ENCODE peak calls at places on chromosomes 7 and 10, in four cellular contexts. C, S, H and O are unnamed samples. For H3K4me1, the result is how much of the 10 kb centered on the place peaks cover.

GRCh38 chr10:63542835-63543575 is 21.8 kb downstream of the REEP3 start:
- DNase-seq in S (peak), C (no peak), H (no peak), O (no peak)

GRCh38 chr7:101572156-101572555 is 56.9 kb downstream of the MYL10 start:
- DNase-seq in C (no peak), H (no peak), S (no peak), O (no peak)

GRCh38 chr7:23558303-23558702 is 26.5 kb upstream of the TRA2A start:
- DNase-seq in C (no peak), H (no peak), S (no peak), O (no peak)

GRCh38 chr7:121873795-121874194 is 834 bp downstream of the PTPRZ1 start:
- DNase-seq in C (no peak), S (no peak), H (no peak), O (peak)

GRCh38 chr7:22443370-22444180 is 56.4 kb downstream of the STEAP1B start:
- DNase-seq in C (peak), S (no peak), H (peak), O (peak)

GRCh38 chr10:132458595-132459251 is 61.7 kb downstream of the PWWP2B start:
- DNase-seq in H (peak), C (no peak), S (no peak), O (peak)

GRCh38 chr7:140983802-140984201 is 30.9 kb downstream of the MRPS33 start:
- DNase-seq in S (peak), C (no peak), H (peak), O (no peak)

GRCh38 chr7:92417913-92418312 is 29.4 kb upstream of the GATAD1 start:
- DNase-seq in S (no peak), H (peak), C (no peak), O (no peak)

GRCh38 chr10:90923111-90923731 is 2.3 kb upstream of the ANKRD1 start:
- DNase-seq in H (no peak), S (no peak), C (no peak), O (no peak)

GRCh38 chr10:11204355-11204879 is 186.7 kb downstream of the CELF2 start:
- DNase-seq in S (no peak), H (no peak), C (no peak), O (peak)

GRCh38 chr7:1160665-1161010 is 642 bp upstream of the ZFAND2A start:
- DNase-seq in H (peak), C (peak), S (peak), O (no peak)

GRCh38 chr7:30970594-30971094 is 6.9 kb downstream of the GHRHR start:
- DNase-seq in C (no peak), H (no peak), S (no peak), O (no peak)

GRCh38 chr10:125006188-125006680 is 64.3 kb downstream of the ZRANB1 start:
- DNase-seq in C (no peak), S (no peak), H (no peak), O (no peak)

GRCh38 chr10:6516277-6516676 is 63.8 kb downstream of the PRKCQ start:
- DNase-seq in H (no peak), S (no peak), C (no peak), O (no peak)

GRCh38 chr7:10646249-10646648 is 327.4 kb upstream of the PHF14 start:
- DNase-seq in S (no peak), H (no peak), C (no peak), O (no peak)

GRCh38 chr7:74069790-74070618 is 13.6 kb upstream of the LIMK1 start:
- DNase-seq in S (no peak), H (no peak), C (no peak), O (no peak)
- TF ChIP-seq MYC in S (no peak), H (no peak), C (no peak), O (no peak)

GRCh38 chr10:72229261-72230251 is 13.5 kb upstream of the ASCC1 start:
- DNase-seq in C (no peak), S (peak), H (no peak), O (no peak)
- H3K4me1 ChIP-seq in C (under half), S (under half), H (under half), O (under half)

GRCh38 chr10:59627366-59628018 is 82.2 kb downstream of the SLC16A9 start:
- DNase-seq in C (peak), H (no peak), S (no peak), O (no peak)
- TF ChIP-seq MYC in C (no peak), H (no peak), S (no peak), O (no peak)

GRCh38 chr7:138161600-138162081 is 85.4 kb downstream of the AKR1D1 start:
- DNase-seq in H (peak), C (peak), S (peak), O (peak)
- H3K4me1 ChIP-seq in H (under half), C (half or more), S (under half), O (under half)

GRCh38 chr10:123571978-123572377 is 94.2 kb upstream of the GPR26 start:
- DNase-seq in H (no peak), C (no peak), S (no peak), O (no peak)
- TF ChIP-seq MYC in H (no peak), C (no peak), S (no peak), O (no peak)

DNA sequence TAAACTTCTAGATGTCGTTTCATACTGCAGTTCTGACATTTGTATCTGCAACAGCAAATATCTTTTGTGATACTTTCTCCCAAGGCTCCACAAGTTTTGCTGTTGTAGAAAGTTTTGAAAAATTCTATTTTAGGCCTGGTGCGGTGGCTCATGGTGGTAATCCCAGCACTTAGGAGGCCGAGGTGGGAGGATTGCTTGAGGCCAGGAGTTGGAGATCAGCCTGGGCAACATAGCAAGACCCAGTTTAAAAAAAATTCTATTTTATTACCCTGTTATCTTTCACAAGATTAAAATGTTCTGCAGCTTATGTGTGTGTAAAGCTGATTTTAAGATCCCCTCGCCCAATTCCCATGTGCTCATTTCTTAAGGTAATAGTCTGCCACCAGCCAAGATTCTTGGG is 1.4 kb downstream of the SND1 start:
- DNase-seq in H (no peak), S (no peak), C (no peak), O (no peak)
- H3K4me1 ChIP-seq in H (half or more), S (under half), C (half or more), O (under half)

DNA sequence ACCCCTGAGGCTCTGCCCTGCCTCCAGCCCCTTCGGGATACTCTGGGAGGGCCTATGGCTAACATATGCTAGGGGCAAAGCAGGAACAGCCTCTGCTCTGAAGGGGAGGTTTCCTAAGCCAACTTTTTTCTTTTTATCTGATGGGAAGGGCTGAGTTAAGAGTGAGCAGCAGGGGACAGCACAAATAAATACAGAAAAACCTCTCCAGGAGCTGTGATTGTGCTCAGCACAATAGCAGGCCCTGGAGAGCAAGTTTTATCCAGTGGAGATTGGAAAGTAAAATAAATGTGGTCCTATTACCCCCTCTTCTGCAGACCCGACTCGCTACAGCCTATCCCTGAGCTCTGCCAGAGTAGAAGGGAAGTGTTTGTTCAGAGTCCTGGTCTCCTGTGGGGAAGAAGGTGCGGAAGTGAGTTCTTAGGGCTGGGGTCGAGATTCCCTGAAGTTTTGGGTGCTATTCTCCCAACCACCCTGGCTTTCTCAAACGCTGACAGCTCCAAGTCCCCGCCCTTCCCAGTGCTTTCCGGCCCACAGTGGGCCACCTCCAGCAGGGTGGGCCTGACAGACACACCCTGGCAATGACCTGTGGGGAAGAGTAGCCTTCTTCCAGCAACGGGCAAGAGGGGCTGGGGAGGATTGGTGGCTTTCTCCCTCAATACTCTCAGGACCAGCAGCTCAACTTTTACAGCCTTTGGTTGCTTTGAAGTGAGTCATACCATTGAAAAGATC is 23.0 kb upstream of the AFAP1L2 start:
- DNase-seq in C (no peak), H (no peak), S (no peak), O (peak)
- TF ChIP-seq MYC in C (no peak), H (no peak), S (no peak), O (no peak)

GRCh38 chr7:116736927-116737715 is 65.1 kb downstream of the MET start:
- DNase-seq in S (no peak), C (peak), H (no peak), O (peak)
- H3K4me1 ChIP-seq in S (half or more), C (half or more), H (under half), O (under half)